ENCODE peak calls at places on chromosome 4, in four cellular contexts. E is heart left ventricle, Q is SK-N-SH, C is fibroblast of pulmonary artery. T is an unnamed sample.

GRCh38 chr4:6472008-6472386 is 417 bp downstream of the PPP2R2C start:
- DNase-seq in E (no peak), Q (no peak), C (no peak), T (no peak)

GRCh38 chr4:2796261-2797187 is 3.6 kb downstream of the SH3BP2 start:
- DNase-seq in E (peak; percentile 19), Q (peak; percentile 29), C (no peak), T (peak; percentile 53)

GRCh38 chr4:42806436-42806835 is 86.1 kb upstream of the GRXCR1 start:
- DNase-seq in E (no peak), Q (no peak), C (no peak), T (no peak)

GRCh38 chr4:89994176-89994873 is 99.7 kb downstream of the MMRN1 start:
- DNase-seq in E (no peak), Q (no peak), C (no peak), T (no peak)

GRCh38 chr4:83062748-83063147 is 27.8 kb downstream of the COPS4 start:
- DNase-seq in E (no peak), Q (no peak), C (no peak), T (no peak)

GRCh38 chr4:152870605-152871004 is 65.5 kb upstream of the FHDC1 start:
- DNase-seq in E (no peak), Q (no peak), C (no peak), T (no peak)

GRCh38 chr4:166324321-166324720 is 451.3 kb downstream of the TLL1 start:
- DNase-seq in E (no peak), Q (peak; percentile 3), C (peak; percentile 38), T (peak; percentile 54)

GRCh38 chr4:100984901-100985300 is 362.4 kb downstream of the PPP3CA start:
- DNase-seq in E (no peak), Q (no peak), C (peak; percentile 68), T (peak; percentile 52)

GRCh38 chr4:158065176-158065575 is 107.6 kb downstream of the GASK1B start:
- DNase-seq in E (no peak), Q (no peak), C (no peak), T (no peak)

GRCh38 chr4:142474398-142475087 is 371.6 kb downstream of the INPP4B start:
- DNase-seq in E (no peak), Q (no peak), C (no peak), T (no peak)

GRCh38 chr4:66300336-66300934 is 630.1 kb upstream of the EPHA5 start:
- DNase-seq in E (no peak), Q (no peak), C (no peak), T (no peak)

GRCh38 chr4:184349283-184350039 is 124.9 kb downstream of the IRF2 start:
- DNase-seq in E (no peak), Q (no peak), C (no peak), T (no peak)

GRCh38 chr4:82823062-82823461 is 24.5 kb upstream of the SCD5 start:
- DNase-seq in E (no peak), Q (no peak), C (no peak), T (peak; percentile 65)

GRCh38 chr4:183257808-183258207 is 62.3 kb downstream of the CLDN22 start:
- DNase-seq in E (no peak), Q (no peak), C (no peak), T (no peak)

GRCh38 chr4:74451214-74451661 is 6.3 kb downstream of the AREG start:
- DNase-seq in E (no peak), Q (no peak), C (peak; percentile 81), T (peak; percentile 79)

GRCh38 chr4:112119358-112119783 is 25.9 kb upstream of the FAM241A start:
- DNase-seq in E (no peak), Q (no peak), C (no peak), T (no peak)

GRCh38 chr4:20528508-20528907 is 171.8 kb upstream of the PACRGL start:
- DNase-seq in E (no peak), Q (no peak), C (no peak), T (no peak)

GRCh38 chr4:28811025-28811424 is 1909.1 kb upstream of the PCDH7 start:
- DNase-seq in E (no peak), Q (no peak), C (no peak), T (no peak)

GRCh38 chr4:57043304-57044251 is 64.9 kb downstream of the POLR2B start:
- DNase-seq in E (peak; percentile 60), Q (no peak), C (peak; percentile 82), T (peak; percentile 79)

GRCh38 chr4:176789955-176790354 is 2.8 kb downstream of the VEGFC start:
- DNase-seq in E (no peak), Q (peak; percentile 53), C (peak; percentile 74), T (peak; percentile 75)

GRCh38 chr4:57020467-57021101 is 41.9 kb downstream of the POLR2B start:
- DNase-seq in E (no peak), Q (no peak), C (peak; percentile 94), T (peak; percentile 78)

GRCh38 chr4:7894677-7895181 is 44.9 kb downstream of the AFAP1 start:
- DNase-seq in E (no peak), Q (peak; percentile 85), C (no peak), T (no peak)

GRCh38 chr4:170089743-170090666 is at the start of gene AADAT:
- DNase-seq in E (peak; percentile 75), Q (peak; percentile 97), C (peak; percentile 70), T (peak; percentile 69)
- H3K4me3 ChIP-seq in E (peak within 1 kb of the TSS; percentile 63), Q (peak within 1 kb of the TSS; percentile 90), C (peak within 1 kb of the TSS; percentile 71), T (peak within 1 kb of the TSS; percentile 69)

DNA sequence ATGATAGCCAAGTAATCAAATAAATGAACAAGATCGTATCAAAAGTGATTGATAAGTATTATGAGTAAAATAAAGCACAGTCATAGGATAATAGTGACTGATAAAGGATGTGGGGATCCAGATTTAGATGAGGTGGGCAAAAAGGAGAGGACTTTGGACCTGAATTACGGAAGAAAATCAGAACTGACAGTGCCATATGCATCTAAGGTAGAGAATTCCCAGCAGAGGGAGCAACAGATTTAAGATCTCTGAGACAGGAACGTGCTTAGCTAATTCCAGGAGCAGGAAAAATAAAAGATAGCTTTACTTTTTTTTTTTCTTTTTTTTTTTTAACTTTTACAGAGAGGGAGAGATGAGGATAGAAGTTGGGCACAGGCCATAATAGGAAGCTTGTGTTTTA is 189.9 kb downstream of the NWD2 start:
- DNase-seq in E (no peak), Q (no peak), C (peak; percentile 40), T (peak; percentile 28)
- TF ChIP-seq CTCF in E (peak; percentile 15), Q (peak; percentile 38), C (peak; percentile 27), T (peak; percentile 16)

GRCh38 chr4:26048962-26049361 is 134.9 kb downstream of the SMIM20 start:
- DNase-seq in E (no peak), Q (no peak), C (no peak), T (peak; percentile 51)
- H3K4me3 ChIP-seq in E (no peak overlapping the region), Q (no peak overlapping the region), C (no peak overlapping the region), T (no peak overlapping the region)

DNA sequence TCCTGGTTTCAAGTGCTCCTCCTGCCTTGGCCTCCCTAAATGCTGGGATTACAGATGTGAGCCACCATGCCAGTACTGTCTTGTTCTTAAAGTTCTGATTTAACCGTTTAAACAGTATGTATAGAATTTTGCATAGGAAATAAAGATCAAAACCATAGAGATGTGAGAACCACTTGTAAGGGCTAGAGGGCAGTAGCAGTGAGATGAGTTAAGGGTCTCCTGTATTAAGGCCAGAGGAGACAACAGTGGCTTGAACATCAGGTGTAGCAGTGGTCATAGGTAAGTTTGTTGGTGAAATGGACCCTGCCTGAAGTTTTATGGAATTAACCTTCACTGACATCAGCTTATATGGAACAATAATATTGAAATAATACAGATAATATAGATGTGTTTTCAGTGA is 155.7 kb downstream of the SLC4A4 start:
- DNase-seq in E (no peak), Q (no peak), C (no peak), T (peak; percentile 1)
- TF ChIP-seq CTCF in E (no peak), Q (no peak), C (peak; percentile 7), T (no peak)

DNA sequence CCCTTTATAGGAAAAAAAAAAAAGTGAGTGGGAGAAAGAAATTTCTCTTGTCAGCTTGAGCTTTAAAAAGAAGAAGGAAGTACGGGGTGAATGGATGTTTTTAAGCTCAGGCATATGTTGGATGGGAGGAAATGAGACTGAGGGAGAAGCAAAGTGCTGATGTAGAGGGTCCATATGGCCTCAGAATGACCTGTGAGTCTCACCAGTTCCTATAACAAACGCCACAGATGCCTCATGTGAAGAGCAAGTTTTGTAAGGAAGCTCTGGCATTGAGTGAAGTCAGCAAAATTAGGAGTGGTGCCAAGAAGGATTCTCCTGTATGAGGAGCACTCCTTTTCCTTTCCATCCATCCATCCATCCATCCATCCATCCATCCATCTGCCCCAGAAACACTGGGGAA is 214.6 kb downstream of the PTTG2 start:
- DNase-seq in E (no peak), Q (no peak), C (no peak), T (peak; percentile 45)
- H3K4me3 ChIP-seq in E (no peak overlapping the region), Q (no peak overlapping the region), C (no peak overlapping the region), T (no peak overlapping the region)

DNA sequence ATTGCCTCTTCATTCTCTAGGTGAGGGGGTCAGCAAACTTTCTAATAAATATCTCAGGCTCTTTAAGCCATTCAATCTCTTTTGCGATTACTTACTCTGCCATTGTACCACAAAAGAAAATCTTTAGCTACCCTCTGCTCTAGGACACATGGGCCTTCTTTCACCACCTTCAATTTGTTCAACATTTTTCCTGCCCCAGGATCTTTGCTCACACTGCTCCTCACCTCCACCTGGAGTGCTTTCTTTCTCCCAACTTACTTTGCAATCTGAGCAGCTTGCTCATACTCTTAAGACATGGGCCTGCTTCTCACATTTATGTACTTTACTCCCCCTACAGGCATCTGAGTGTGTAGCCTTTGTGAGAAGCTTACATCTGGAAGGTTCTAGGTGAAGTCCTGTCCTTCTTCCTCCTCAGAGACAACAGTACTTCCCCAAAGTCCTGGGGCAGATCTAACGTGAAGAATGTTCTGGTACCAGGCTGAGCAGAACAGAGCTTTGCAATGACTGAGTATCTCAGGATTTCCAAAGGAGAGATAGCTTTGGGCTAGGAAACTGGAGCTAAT is 55.0 kb upstream of the PRDM5 start:
- DNase-seq in E (no peak), Q (peak; percentile 15), C (peak; percentile 76), T (peak; percentile 86)
- TF ChIP-seq CTCF in E (peak; percentile 59), Q (peak; percentile 65), C (peak; percentile 86), T (peak; percentile 81)

GRCh38 chr4:85700362-85700761 is 225.4 kb downstream of the ARHGAP24 start:
- DNase-seq in E (no peak), Q (no peak), C (no peak), T (no peak)
- H3K4me3 ChIP-seq in E (no peak overlapping the region), Q (no peak overlapping the region), C (no peak overlapping the region), T (no peak overlapping the region)

DNA sequence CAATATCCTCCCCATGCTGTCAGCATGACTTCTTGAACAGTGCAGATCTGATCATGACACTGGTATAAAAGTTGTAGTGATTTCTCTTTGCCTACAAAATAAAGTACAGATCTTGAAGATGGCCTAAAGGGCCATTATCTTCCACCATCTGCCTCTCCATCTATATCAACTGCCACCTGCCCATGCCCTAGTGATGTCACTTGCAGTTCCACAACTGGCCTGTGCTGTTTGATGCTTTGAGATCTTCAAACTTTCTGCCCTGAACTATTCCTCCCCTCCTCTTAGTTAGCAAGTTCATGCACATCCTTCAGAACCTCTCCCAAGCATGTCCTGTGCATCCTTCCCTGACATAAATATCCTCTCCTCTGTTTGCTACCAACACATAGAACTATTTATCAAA is 217.0 kb downstream of the SOWAHB start:
- DNase-seq in E (no peak), Q (no peak), C (no peak), T (no peak)
- TF ChIP-seq CTCF in E (no peak), Q (peak; percentile 30), C (no peak), T (no peak)